ENCODE peak calls at places on chromosomes 5 and 9, in ten cellular contexts. One of them, this sample, is unnamed.

GRCh38 chr5:20286512-20286911 is 298.5 kb upstream of the CDH18 start:
- DNase-seq in suprapubic skin: no peak
- DNase-seq in cardiac muscle cell: peak; percentile 65
- DNase-seq in A549: peak; percentile 62
- DNase-seq in heart left ventricle: no peak
- DNase-seq in colonic mucosa: no peak
- DNase-seq in mammary epithelial cell: peak; percentile 94
- DNase-seq in IMR-90: peak; percentile 58
- DNase-seq in naive thymus-derived CD4-positive, alpha-beta T cell: no peak
- DNase-seq in body of pancreas: no peak
- DNase-seq in this sample: no peak

GRCh38 chr9:93651521-93651950 is 75.2 kb downstream of the PHF2 start:
- DNase-seq in suprapubic skin: peak; percentile 48
- DNase-seq in cardiac muscle cell: no peak
- DNase-seq in A549: no peak
- DNase-seq in heart left ventricle: peak; percentile 10
- DNase-seq in colonic mucosa: no peak
- DNase-seq in mammary epithelial cell: no peak
- DNase-seq in IMR-90: no peak
- DNase-seq in naive thymus-derived CD4-positive, alpha-beta T cell: peak; percentile 0
- DNase-seq in body of pancreas: no peak
- DNase-seq in this sample: peak; percentile 10

GRCh38 chr5:126812199-126812570 is 35.2 kb downstream of the LMNB1 start:
- DNase-seq in suprapubic skin: no peak
- DNase-seq in cardiac muscle cell: peak; percentile 25
- DNase-seq in A549: no peak
- DNase-seq in heart left ventricle: no peak
- DNase-seq in colonic mucosa: no peak
- DNase-seq in mammary epithelial cell: no peak
- DNase-seq in IMR-90: no peak
- DNase-seq in naive thymus-derived CD4-positive, alpha-beta T cell: no peak
- DNase-seq in body of pancreas: no peak
- DNase-seq in this sample: no peak

GRCh38 chr5:79612667-79613190 is 488 bp downstream of the TENT2 start:
- DNase-seq in suprapubic skin: no peak
- DNase-seq in cardiac muscle cell: no peak
- DNase-seq in A549: no peak
- DNase-seq in heart left ventricle: no peak
- DNase-seq in colonic mucosa: no peak
- DNase-seq in mammary epithelial cell: no peak
- DNase-seq in IMR-90: no peak
- DNase-seq in naive thymus-derived CD4-positive, alpha-beta T cell: no peak
- DNase-seq in body of pancreas: no peak
- DNase-seq in this sample: no peak

GRCh38 chr9:99076483-99077171 is 28.3 kb upstream of the TGFBR1 start:
- DNase-seq in suprapubic skin: no peak
- DNase-seq in cardiac muscle cell: no peak
- DNase-seq in A549: no peak
- DNase-seq in heart left ventricle: no peak
- DNase-seq in colonic mucosa: no peak
- DNase-seq in mammary epithelial cell: no peak
- DNase-seq in IMR-90: no peak
- DNase-seq in naive thymus-derived CD4-positive, alpha-beta T cell: no peak
- DNase-seq in body of pancreas: no peak
- DNase-seq in this sample: no peak

GRCh38 chr5:123083298-123083697 is 5.7 kb upstream of the PRDM6 start:
- DNase-seq in suprapubic skin: no peak
- DNase-seq in cardiac muscle cell: no peak
- DNase-seq in A549: no peak
- DNase-seq in heart left ventricle: no peak
- DNase-seq in colonic mucosa: no peak
- DNase-seq in mammary epithelial cell: no peak
- DNase-seq in IMR-90: peak; percentile 18
- DNase-seq in naive thymus-derived CD4-positive, alpha-beta T cell: no peak
- DNase-seq in body of pancreas: no peak
- DNase-seq in this sample: no peak

GRCh38 chr9:19201899-19202891 is 28.3 kb upstream of the DENND4C start:
- DNase-seq in suprapubic skin: no peak
- DNase-seq in cardiac muscle cell: peak; percentile 36
- DNase-seq in A549: peak; percentile 19
- DNase-seq in heart left ventricle: no peak
- DNase-seq in colonic mucosa: peak; percentile 81
- DNase-seq in mammary epithelial cell: no peak
- DNase-seq in IMR-90: no peak
- DNase-seq in naive thymus-derived CD4-positive, alpha-beta T cell: no peak
- DNase-seq in body of pancreas: peak; percentile 73
- DNase-seq in this sample: no peak

GRCh38 chr5:42870882-42871418 is 59.3 kb upstream of the SELENOP start:
- DNase-seq in suprapubic skin: no peak
- DNase-seq in cardiac muscle cell: peak; percentile 29
- DNase-seq in A549: peak; percentile 10
- DNase-seq in heart left ventricle: no peak
- DNase-seq in colonic mucosa: peak; percentile 52
- DNase-seq in mammary epithelial cell: peak; percentile 42
- DNase-seq in IMR-90: no peak
- DNase-seq in naive thymus-derived CD4-positive, alpha-beta T cell: no peak
- DNase-seq in body of pancreas: no peak
- DNase-seq in this sample: no peak

GRCh38 chr9:19533373-19533772 is 124.6 kb downstream of the ACER2 start:
- DNase-seq in suprapubic skin: no peak
- DNase-seq in cardiac muscle cell: peak; percentile 89
- DNase-seq in A549: no peak
- DNase-seq in heart left ventricle: no peak
- DNase-seq in colonic mucosa: no peak
- DNase-seq in mammary epithelial cell: no peak
- DNase-seq in IMR-90: peak; percentile 37
- DNase-seq in naive thymus-derived CD4-positive, alpha-beta T cell: no peak
- DNase-seq in body of pancreas: no peak
- DNase-seq in this sample: no peak

GRCh38 chr5:159777049-159777448 is 139.2 kb upstream of the ADRA1B start:
- DNase-seq in suprapubic skin: no peak
- DNase-seq in cardiac muscle cell: no peak
- DNase-seq in A549: no peak
- DNase-seq in heart left ventricle: no peak
- DNase-seq in colonic mucosa: no peak
- DNase-seq in mammary epithelial cell: no peak
- DNase-seq in IMR-90: peak; percentile 12
- DNase-seq in naive thymus-derived CD4-positive, alpha-beta T cell: no peak
- DNase-seq in body of pancreas: no peak
- DNase-seq in this sample: no peak

GRCh38 chr5:96235008-96235910 is 197.8 kb downstream of the PCSK1 start:
- DNase-seq in suprapubic skin: no peak
- DNase-seq in cardiac muscle cell: peak; percentile 43
- DNase-seq in A549: no peak
- DNase-seq in heart left ventricle: no peak
- DNase-seq in colonic mucosa: no peak
- DNase-seq in mammary epithelial cell: no peak
- DNase-seq in IMR-90: peak; percentile 30
- DNase-seq in naive thymus-derived CD4-positive, alpha-beta T cell: no peak
- DNase-seq in body of pancreas: no peak
- DNase-seq in this sample: no peak

GRCh38 chr5:130720355-130720754 is 444.7 kb downstream of the HINT1 start:
- DNase-seq in suprapubic skin: no peak
- DNase-seq in cardiac muscle cell: peak; percentile 72
- DNase-seq in A549: peak; percentile 61
- DNase-seq in heart left ventricle: no peak
- DNase-seq in colonic mucosa: no peak
- DNase-seq in mammary epithelial cell: peak; percentile 55
- DNase-seq in IMR-90: no peak
- DNase-seq in naive thymus-derived CD4-positive, alpha-beta T cell: no peak
- DNase-seq in body of pancreas: no peak
- DNase-seq in this sample: no peak

GRCh38 chr5:27158171-27158570 is 119.8 kb upstream of the CDH9 start:
- DNase-seq in suprapubic skin: no peak
- DNase-seq in cardiac muscle cell: no peak
- DNase-seq in A549: no peak
- DNase-seq in heart left ventricle: no peak
- DNase-seq in colonic mucosa: no peak
- DNase-seq in mammary epithelial cell: peak; percentile 51
- DNase-seq in IMR-90: no peak
- DNase-seq in naive thymus-derived CD4-positive, alpha-beta T cell: no peak
- DNase-seq in body of pancreas: no peak
- DNase-seq in this sample: no peak

GRCh38 chr9:133901184-133901835 is 90.8 kb downstream of the VAV2 start:
- DNase-seq in suprapubic skin: no peak
- DNase-seq in cardiac muscle cell: no peak
- DNase-seq in A549: no peak
- DNase-seq in heart left ventricle: no peak
- DNase-seq in colonic mucosa: no peak
- DNase-seq in mammary epithelial cell: no peak
- DNase-seq in IMR-90: no peak
- DNase-seq in naive thymus-derived CD4-positive, alpha-beta T cell: no peak
- DNase-seq in body of pancreas: no peak
- DNase-seq in this sample: no peak

GRCh38 chr5:158180407-158180806 is 321.5 kb upstream of the CLINT1 start:
- DNase-seq in suprapubic skin: no peak
- DNase-seq in cardiac muscle cell: no peak
- DNase-seq in A549: no peak
- DNase-seq in heart left ventricle: no peak
- DNase-seq in colonic mucosa: no peak
- DNase-seq in mammary epithelial cell: no peak
- DNase-seq in IMR-90: no peak
- DNase-seq in naive thymus-derived CD4-positive, alpha-beta T cell: no peak
- DNase-seq in body of pancreas: no peak
- DNase-seq in this sample: no peak

GRCh38 chr5:75265731-75266130 is 29.1 kb upstream of the ANKRD31 start:
- DNase-seq in suprapubic skin: no peak
- DNase-seq in cardiac muscle cell: peak; percentile 55
- DNase-seq in A549: peak; percentile 50
- DNase-seq in heart left ventricle: no peak
- DNase-seq in colonic mucosa: no peak
- DNase-seq in mammary epithelial cell: peak; percentile 33
- DNase-seq in IMR-90: peak; percentile 53
- DNase-seq in naive thymus-derived CD4-positive, alpha-beta T cell: no peak
- DNase-seq in body of pancreas: no peak
- DNase-seq in this sample: no peak

GRCh38 chr9:7042124-7042523 is 284.4 kb downstream of the KDM4C start:
- DNase-seq in suprapubic skin: no peak
- DNase-seq in cardiac muscle cell: no peak
- DNase-seq in A549: no peak
- DNase-seq in heart left ventricle: no peak
- DNase-seq in colonic mucosa: no peak
- DNase-seq in mammary epithelial cell: peak; percentile 45
- DNase-seq in IMR-90: peak; percentile 12
- DNase-seq in naive thymus-derived CD4-positive, alpha-beta T cell: no peak
- DNase-seq in body of pancreas: no peak
- DNase-seq in this sample: no peak

GRCh38 chr9:131409458-131409992 is 15.6 kb downstream of the PRRC2B start:
- DNase-seq in suprapubic skin: no peak
- DNase-seq in cardiac muscle cell: no peak
- DNase-seq in A549: no peak
- DNase-seq in heart left ventricle: no peak
- DNase-seq in colonic mucosa: no peak
- DNase-seq in mammary epithelial cell: no peak
- DNase-seq in IMR-90: no peak
- DNase-seq in naive thymus-derived CD4-positive, alpha-beta T cell: no peak
- DNase-seq in body of pancreas: no peak
- DNase-seq in this sample: no peak
- H3K4me1 ChIP-seq in suprapubic skin: peaks cover 90% of the 10 kb centered on the region
- H3K4me1 ChIP-seq in cardiac muscle cell: peaks cover 53% of the 10 kb centered on the region
- H3K4me1 ChIP-seq in A549: peaks cover 90% of the 10 kb centered on the region
- H3K4me1 ChIP-seq in heart left ventricle: peaks cover 97% of the 10 kb centered on the region
- H3K4me1 ChIP-seq in colonic mucosa: peaks cover 32% of the 10 kb centered on the region
- H3K4me1 ChIP-seq in mammary epithelial cell: peaks cover 55% of the 10 kb centered on the region
- H3K4me1 ChIP-seq in IMR-90: peaks cover 42% of the 10 kb centered on the region
- H3K4me1 ChIP-seq in naive thymus-derived CD4-positive, alpha-beta T cell: peaks cover 72% of the 10 kb centered on the region
- H3K4me1 ChIP-seq in body of pancreas: peaks cover 80% of the 10 kb centered on the region
- H3K4me1 ChIP-seq in this sample: peaks cover 75% of the 10 kb centered on the region

DNA sequence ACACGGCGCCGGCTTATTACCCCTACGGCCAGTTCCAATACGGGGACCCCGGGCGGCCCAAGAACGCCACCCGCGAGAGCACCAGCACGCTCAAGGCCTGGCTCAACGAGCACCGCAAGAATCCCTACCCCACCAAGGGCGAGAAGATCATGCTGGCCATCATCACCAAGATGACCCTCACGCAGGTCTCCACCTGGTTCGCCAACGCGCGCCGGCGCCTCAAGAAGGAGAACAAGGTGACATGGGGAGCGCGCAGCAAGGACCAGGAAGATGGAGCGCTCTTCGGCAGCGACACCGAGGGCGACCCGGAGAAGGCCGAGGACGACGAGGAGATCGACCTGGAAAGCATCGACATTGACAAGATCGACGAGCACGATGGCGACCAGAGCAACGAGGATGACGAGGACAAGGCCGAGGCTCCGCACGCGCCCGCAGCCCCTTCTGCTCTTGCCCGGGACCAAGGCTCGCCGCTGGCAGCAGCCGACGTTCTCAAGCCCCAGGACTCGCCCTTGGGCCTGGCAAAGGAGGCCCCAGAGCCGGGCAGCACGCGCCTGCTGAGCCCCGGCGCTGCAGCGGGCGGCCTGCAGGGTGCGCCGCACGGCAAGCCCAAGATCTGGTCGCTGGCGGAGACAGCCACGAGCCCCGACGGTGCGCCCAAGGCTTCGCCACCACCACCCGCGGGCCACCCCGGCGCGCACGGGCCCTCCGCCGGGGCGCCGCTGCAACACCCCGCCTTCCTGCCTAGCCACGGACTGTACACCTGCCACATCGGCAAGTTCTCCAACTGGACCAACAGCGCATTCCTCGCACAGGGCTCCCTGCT is 3.9 kb downstream of the IRX1 start:
- DNase-seq in suprapubic skin: no peak
- DNase-seq in cardiac muscle cell: no peak
- DNase-seq in A549: no peak
- DNase-seq in heart left ventricle: no peak
- DNase-seq in colonic mucosa: no peak
- DNase-seq in mammary epithelial cell: peak; percentile 74
- DNase-seq in IMR-90: no peak
- DNase-seq in naive thymus-derived CD4-positive, alpha-beta T cell: no peak
- DNase-seq in body of pancreas: no peak
- DNase-seq in this sample: no peak
- H3K4me1 ChIP-seq in suprapubic skin: peaks cover 42% of the 10 kb centered on the region
- H3K4me1 ChIP-seq in cardiac muscle cell: no peaks in the 10 kb centered on the region
- H3K4me1 ChIP-seq in A549: no peaks in the 10 kb centered on the region
- H3K4me1 ChIP-seq in heart left ventricle: peaks cover 13% of the 10 kb centered on the region
- H3K4me1 ChIP-seq in colonic mucosa: no peaks in the 10 kb centered on the region
- H3K4me1 ChIP-seq in mammary epithelial cell: peaks cover 36% of the 10 kb centered on the region
- H3K4me1 ChIP-seq in IMR-90: no peaks in the 10 kb centered on the region
- H3K4me1 ChIP-seq in naive thymus-derived CD4-positive, alpha-beta T cell: no peaks in the 10 kb centered on the region
- H3K4me1 ChIP-seq in body of pancreas: peaks cover 44% of the 10 kb centered on the region
- H3K4me1 ChIP-seq in this sample: peaks cover 24% of the 10 kb centered on the region

GRCh38 chr5:103907001-103907400 is 344.4 kb upstream of the NUDT12 start:
- DNase-seq in suprapubic skin: no peak
- DNase-seq in cardiac muscle cell: no peak
- DNase-seq in A549: no peak
- DNase-seq in heart left ventricle: no peak
- DNase-seq in colonic mucosa: no peak
- DNase-seq in mammary epithelial cell: no peak
- DNase-seq in IMR-90: no peak
- DNase-seq in naive thymus-derived CD4-positive, alpha-beta T cell: no peak
- DNase-seq in body of pancreas: no peak
- DNase-seq in this sample: no peak
- H3K4me1 ChIP-seq in suprapubic skin: no peaks in the 10 kb centered on the region
- H3K4me1 ChIP-seq in cardiac muscle cell: no peaks in the 10 kb centered on the region
- H3K4me1 ChIP-seq in A549: no peaks in the 10 kb centered on the region
- H3K4me1 ChIP-seq in heart left ventricle: no peaks in the 10 kb centered on the region
- H3K4me1 ChIP-seq in colonic mucosa: no peaks in the 10 kb centered on the region
- H3K4me1 ChIP-seq in mammary epithelial cell: no peaks in the 10 kb centered on the region
- H3K4me1 ChIP-seq in IMR-90: no peaks in the 10 kb centered on the region
- H3K4me1 ChIP-seq in naive thymus-derived CD4-positive, alpha-beta T cell: no peaks in the 10 kb centered on the region
- H3K4me1 ChIP-seq in body of pancreas: no peaks in the 10 kb centered on the region
- H3K4me1 ChIP-seq in this sample: no peaks in the 10 kb centered on the region

DNA sequence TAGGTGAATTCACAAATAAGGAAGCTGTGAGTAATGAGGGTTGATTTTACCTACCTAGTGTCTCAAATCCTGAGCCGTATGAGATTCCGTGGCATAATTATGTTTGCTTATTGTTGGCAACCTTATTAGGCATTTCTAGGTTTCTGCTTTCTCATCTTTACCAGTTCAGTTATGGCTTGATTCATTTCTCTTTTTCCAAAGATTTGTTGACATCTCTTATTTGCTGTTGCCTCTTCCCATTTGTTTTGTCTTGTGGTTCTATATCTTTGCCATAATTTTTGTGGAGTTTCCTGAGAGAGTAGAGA is 470 bp downstream of the IL31RA start:
- DNase-seq in suprapubic skin: no peak
- DNase-seq in cardiac muscle cell: no peak
- DNase-seq in A549: no peak
- DNase-seq in heart left ventricle: no peak
- DNase-seq in colonic mucosa: no peak
- DNase-seq in mammary epithelial cell: no peak
- DNase-seq in IMR-90: no peak
- DNase-seq in naive thymus-derived CD4-positive, alpha-beta T cell: no peak
- DNase-seq in body of pancreas: no peak
- DNase-seq in this sample: no peak
- H3K4me1 ChIP-seq in suprapubic skin: peaks cover 12% of the 10 kb centered on the region
- H3K4me1 ChIP-seq in cardiac muscle cell: no peaks in the 10 kb centered on the region
- H3K4me1 ChIP-seq in A549: peaks cover 12% of the 10 kb centered on the region
- H3K4me1 ChIP-seq in heart left ventricle: peaks cover 10% of the 10 kb centered on the region
- H3K4me1 ChIP-seq in colonic mucosa: no peaks in the 10 kb centered on the region
- H3K4me1 ChIP-seq in mammary epithelial cell: peaks cover 40% of the 10 kb centered on the region
- H3K4me1 ChIP-seq in IMR-90: peaks cover 9% of the 10 kb centered on the region
- H3K4me1 ChIP-seq in naive thymus-derived CD4-positive, alpha-beta T cell: peaks cover 8% of the 10 kb centered on the region
- H3K4me1 ChIP-seq in body of pancreas: no peaks in the 10 kb centered on the region
- H3K4me1 ChIP-seq in this sample: peaks cover 11% of the 10 kb centered on the region

This sample was measured in lower lobe of right lung.